ENCODE peak calls at places on chromosomes 6 and 20, in six cellular contexts. One of them, this sample, is unnamed.
A peak's percentile ranks its signal among the peaks of the same experiment; 100 is the strongest.

GRCh38 chr6:108114861-108115597 is 40.5 kb upstream of the OSTM1 start:
- DNase-seq in neural progenitor cell: peak; percentile 89
- DNase-seq in GM23248: peak; percentile 76
- DNase-seq in GM23338: peak; percentile 87
- DNase-seq in SK-N-SH: peak; percentile 80
- DNase-seq in PC-9: no peak
- DNase-seq in this sample: peak; percentile 34

GRCh38 chr6:7085911-7086310 is 21.9 kb upstream of the RREB1 start:
- DNase-seq in GM23248: peak; percentile 67
- DNase-seq in GM23338: no peak
- DNase-seq in neural progenitor cell: no peak
- DNase-seq in PC-9: no peak
- DNase-seq in SK-N-SH: peak; percentile 65
- DNase-seq in this sample: peak; percentile 16

GRCh38 chr6:10399451-10399850 is 15.4 kb downstream of the TFAP2A start:
- DNase-seq in GM23338: no peak
- DNase-seq in SK-N-SH: no peak
- DNase-seq in neural progenitor cell: no peak
- DNase-seq in GM23248: no peak
- DNase-seq in PC-9: no peak
- DNase-seq in this sample: no peak

GRCh38 chr20:50722466-50723155 is 8.8 kb upstream of the PARD6B start:
- DNase-seq in GM23338: no peak
- DNase-seq in neural progenitor cell: no peak
- DNase-seq in SK-N-SH: no peak
- DNase-seq in GM23248: no peak
- DNase-seq in PC-9: no peak
- DNase-seq in this sample: no peak

GRCh38 chr20:49724637-49725606 is 11.2 kb upstream of the B4GALT5 start:
- DNase-seq in SK-N-SH: no peak
- DNase-seq in GM23248: peak; percentile 47
- DNase-seq in PC-9: peak; percentile 99
- DNase-seq in neural progenitor cell: no peak
- DNase-seq in GM23338: no peak
- DNase-seq in this sample: peak; percentile 38

GRCh38 chr20:12030470-12030869 is 112.8 kb downstream of the BTBD3 start:
- DNase-seq in SK-N-SH: no peak
- DNase-seq in GM23338: no peak
- DNase-seq in GM23248: no peak
- DNase-seq in neural progenitor cell: no peak
- DNase-seq in PC-9: no peak
- DNase-seq in this sample: no peak

GRCh38 chr20:25573288-25574251 is 11.8 kb downstream of the NINL start:
- DNase-seq in GM23248: peak; percentile 58
- DNase-seq in SK-N-SH: no peak
- DNase-seq in GM23338: no peak
- DNase-seq in PC-9: no peak
- DNase-seq in neural progenitor cell: no peak
- DNase-seq in this sample: no peak

GRCh38 chr20:63884506-63885263 is 10.2 kb upstream of the DNAJC5 start:
- DNase-seq in GM23338: no peak
- DNase-seq in SK-N-SH: peak; percentile 63
- DNase-seq in GM23248: no peak
- DNase-seq in neural progenitor cell: no peak
- DNase-seq in PC-9: no peak
- DNase-seq in this sample: no peak

GRCh38 chr6:107820571-107821261 is 3.4 kb downstream of the SCML4 start:
- DNase-seq in GM23248: peak; percentile 50
- DNase-seq in neural progenitor cell: peak; percentile 23
- DNase-seq in GM23338: no peak
- DNase-seq in PC-9: no peak
- DNase-seq in SK-N-SH: peak; percentile 37
- DNase-seq in this sample: no peak

GRCh38 chr20:10369723-10370090 is 64.3 kb downstream of the MKKS start:
- DNase-seq in GM23248: no peak
- DNase-seq in GM23338: no peak
- DNase-seq in neural progenitor cell: no peak
- DNase-seq in PC-9: peak; percentile 59
- DNase-seq in SK-N-SH: no peak
- DNase-seq in this sample: peak; percentile 79

GRCh38 chr6:124722479-124722878 is 239.8 kb upstream of the RNF217 start:
- DNase-seq in SK-N-SH: no peak
- DNase-seq in GM23248: no peak
- DNase-seq in neural progenitor cell: no peak
- DNase-seq in PC-9: no peak
- DNase-seq in GM23338: peak; percentile 11
- DNase-seq in this sample: no peak

GRCh38 chr6:56959938-56960337 is 5.0 kb downstream of the BEND6 start:
- DNase-seq in neural progenitor cell: no peak
- DNase-seq in SK-N-SH: no peak
- DNase-seq in PC-9: no peak
- DNase-seq in GM23338: no peak
- DNase-seq in GM23248: peak; percentile 86
- DNase-seq in this sample: peak; percentile 91

GRCh38 chr6:122730775-122731386 is 48.6 kb upstream of the FABP7 start:
- DNase-seq in SK-N-SH: peak; percentile 20
- DNase-seq in GM23338: peak; percentile 67
- DNase-seq in neural progenitor cell: peak; percentile 55
- DNase-seq in PC-9: no peak
- DNase-seq in GM23248: peak; percentile 60
- DNase-seq in this sample: peak; percentile 44

GRCh38 chr20:33815671-33816070 is 4.5 kb downstream of the CHMP4B start:
- DNase-seq in PC-9: no peak
- DNase-seq in neural progenitor cell: no peak
- DNase-seq in SK-N-SH: no peak
- DNase-seq in GM23248: no peak
- DNase-seq in GM23338: no peak
- DNase-seq in this sample: no peak

GRCh38 chr20:33817411-33817810 is 6.3 kb downstream of the CHMP4B start:
- DNase-seq in SK-N-SH: no peak
- DNase-seq in neural progenitor cell: no peak
- DNase-seq in GM23248: no peak
- DNase-seq in GM23338: no peak
- DNase-seq in PC-9: no peak
- DNase-seq in this sample: no peak

GRCh38 chr20:33814238-33814712 is 3.1 kb downstream of the CHMP4B start:
- DNase-seq in GM23248: peak; percentile 37
- DNase-seq in neural progenitor cell: no peak
- DNase-seq in GM23338: no peak
- DNase-seq in PC-9: no peak
- DNase-seq in SK-N-SH: no peak
- DNase-seq in this sample: no peak

GRCh38 chr20:33819456-33819855 is 8.3 kb downstream of the CHMP4B start:
- DNase-seq in SK-N-SH: no peak
- DNase-seq in neural progenitor cell: no peak
- DNase-seq in GM23338: no peak
- DNase-seq in GM23248: no peak
- DNase-seq in PC-9: no peak
- DNase-seq in this sample: no peak

DNA sequence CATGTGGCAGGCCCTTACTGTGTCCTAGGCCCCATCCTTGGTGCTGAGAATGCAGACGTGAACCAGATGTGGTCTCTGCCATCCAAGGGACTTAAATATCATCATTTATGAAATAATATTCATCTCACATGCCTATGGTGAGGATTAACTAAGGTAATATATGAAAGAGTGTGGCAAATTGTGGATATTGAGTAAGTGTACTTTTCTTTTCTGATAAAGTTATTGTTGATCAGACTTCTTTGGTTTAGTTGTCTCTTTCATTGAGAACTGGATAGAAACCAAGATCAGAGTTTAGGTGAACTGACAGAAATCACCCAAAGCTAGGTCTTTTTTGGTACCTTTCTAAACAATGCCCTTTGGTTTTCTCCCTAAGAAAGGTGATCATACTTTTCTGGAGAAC is 5.0 kb downstream of the CHMP4B start:
- DNase-seq in PC-9: no peak
- DNase-seq in SK-N-SH: no peak
- DNase-seq in GM23338: no peak
- DNase-seq in neural progenitor cell: no peak
- DNase-seq in GM23248: no peak
- DNase-seq in this sample: no peak
- H3F3A ChIP-seq in PC-9: peaks cover 36% of the 10 kb centered on the region
- H3F3A ChIP-seq in SK-N-SH: peaks cover 13% of the 10 kb centered on the region
- H3F3A ChIP-seq in GM23338: no peaks in the 10 kb centered on the region
- H3F3A ChIP-seq in neural progenitor cell: peaks cover 13% of the 10 kb centered on the region
- H3F3A ChIP-seq in GM23248: peaks cover 14% of the 10 kb centered on the region
- H3F3A ChIP-seq in this sample: no peaks in the 10 kb centered on the region

GRCh38 chr20:44724423-44725091 is 9.4 kb downstream of the CCN5 start:
- DNase-seq in PC-9: no peak
- DNase-seq in neural progenitor cell: no peak
- DNase-seq in GM23338: peak; percentile 55
- DNase-seq in GM23248: no peak
- DNase-seq in SK-N-SH: no peak
- DNase-seq in this sample: no peak

GRCh38 chr20:44727039-44727438 is 11.9 kb downstream of the CCN5 start:
- DNase-seq in GM23248: no peak
- DNase-seq in PC-9: no peak
- DNase-seq in neural progenitor cell: no peak
- DNase-seq in GM23338: no peak
- DNase-seq in SK-N-SH: no peak
- DNase-seq in this sample: no peak

GRCh38 chr20:44723798-44724362 is 8.7 kb downstream of the CCN5 start:
- DNase-seq in GM23338: no peak
- DNase-seq in GM23248: no peak
- DNase-seq in PC-9: no peak
- DNase-seq in neural progenitor cell: no peak
- DNase-seq in SK-N-SH: no peak
- DNase-seq in this sample: no peak

GRCh38 chr20:44723391-44723790 is 8.2 kb downstream of the CCN5 start:
- DNase-seq in GM23338: no peak
- DNase-seq in SK-N-SH: no peak
- DNase-seq in GM23248: no peak
- DNase-seq in PC-9: no peak
- DNase-seq in neural progenitor cell: no peak
- DNase-seq in this sample: no peak

GRCh38 chr20:44725852-44726251 is 10.7 kb downstream of the CCN5 start:
- DNase-seq in PC-9: no peak
- DNase-seq in neural progenitor cell: no peak
- DNase-seq in SK-N-SH: no peak
- DNase-seq in GM23338: no peak
- DNase-seq in GM23248: no peak
- DNase-seq in this sample: no peak
- H3F3A ChIP-seq in PC-9: peaks cover 43% of the 10 kb centered on the region
- H3F3A ChIP-seq in neural progenitor cell: no peaks in the 10 kb centered on the region
- H3F3A ChIP-seq in SK-N-SH: peaks cover 26% of the 10 kb centered on the region
- H3F3A ChIP-seq in GM23338: no peaks in the 10 kb centered on the region
- H3F3A ChIP-seq in GM23248: peaks cover 34% of the 10 kb centered on the region
- H3F3A ChIP-seq in this sample: no peaks in the 10 kb centered on the region

DNA sequence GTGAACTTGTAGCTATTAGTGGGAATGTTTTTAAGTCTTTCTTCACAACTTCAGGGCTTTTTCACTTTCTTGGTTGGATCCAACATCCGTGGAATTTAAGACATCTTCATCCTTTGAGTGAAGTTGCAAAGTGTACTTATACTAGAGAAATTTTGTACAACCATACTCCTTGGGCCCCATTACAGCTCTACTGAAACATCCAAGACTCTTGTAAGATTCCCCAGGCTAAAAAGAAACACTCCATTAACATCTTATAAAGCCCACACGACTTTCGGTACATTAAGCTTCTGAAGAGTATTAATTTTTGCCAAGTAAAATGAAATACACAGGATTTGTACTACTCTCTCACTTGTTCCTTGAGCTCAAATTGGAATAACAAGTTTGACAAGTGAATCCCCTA is 5.4 kb downstream of the PCNA start:
- DNase-seq in GM23248: no peak
- DNase-seq in SK-N-SH: no peak
- DNase-seq in GM23338: no peak
- DNase-seq in neural progenitor cell: no peak
- DNase-seq in PC-9: peak; percentile 25
- DNase-seq in this sample: no peak
- H3F3A ChIP-seq in GM23248: peaks cover 41% of the 10 kb centered on the region
- H3F3A ChIP-seq in SK-N-SH: peaks cover 46% of the 10 kb centered on the region
- H3F3A ChIP-seq in GM23338: peaks cover 43% of the 10 kb centered on the region
- H3F3A ChIP-seq in neural progenitor cell: peaks cover 55% of the 10 kb centered on the region
- H3F3A ChIP-seq in PC-9: peaks cover 72% of the 10 kb centered on the region
- H3F3A ChIP-seq in this sample: peaks cover 46% of the 10 kb centered on the region

GRCh38 chr6:106520711-106521367 is 108.5 kb downstream of the RTN4IP1 start:
- DNase-seq in PC-9: no peak
- DNase-seq in SK-N-SH: no peak
- DNase-seq in neural progenitor cell: no peak
- DNase-seq in GM23338: no peak
- DNase-seq in GM23248: no peak
- DNase-seq in this sample: no peak

GRCh38 chr6:106525885-106526280 is 103.4 kb downstream of the RTN4IP1 start:
- DNase-seq in neural progenitor cell: no peak
- DNase-seq in PC-9: no peak
- DNase-seq in GM23248: no peak
- DNase-seq in GM23338: no peak
- DNase-seq in SK-N-SH: no peak
- DNase-seq in this sample: no peak

GRCh38 chr6:106519460-106520394 is 109.6 kb downstream of the RTN4IP1 start:
- DNase-seq in GM23338: no peak
- DNase-seq in GM23248: peak; percentile 98
- DNase-seq in PC-9: peak; percentile 67
- DNase-seq in SK-N-SH: no peak
- DNase-seq in neural progenitor cell: no peak
- DNase-seq in this sample: peak; percentile 88

GRCh38 chr6:106525111-106525884 is 104.0 kb downstream of the RTN4IP1 start:
- DNase-seq in GM23248: no peak
- DNase-seq in SK-N-SH: no peak
- DNase-seq in neural progenitor cell: no peak
- DNase-seq in GM23338: no peak
- DNase-seq in PC-9: no peak
- DNase-seq in this sample: peak; percentile 41

DNA sequence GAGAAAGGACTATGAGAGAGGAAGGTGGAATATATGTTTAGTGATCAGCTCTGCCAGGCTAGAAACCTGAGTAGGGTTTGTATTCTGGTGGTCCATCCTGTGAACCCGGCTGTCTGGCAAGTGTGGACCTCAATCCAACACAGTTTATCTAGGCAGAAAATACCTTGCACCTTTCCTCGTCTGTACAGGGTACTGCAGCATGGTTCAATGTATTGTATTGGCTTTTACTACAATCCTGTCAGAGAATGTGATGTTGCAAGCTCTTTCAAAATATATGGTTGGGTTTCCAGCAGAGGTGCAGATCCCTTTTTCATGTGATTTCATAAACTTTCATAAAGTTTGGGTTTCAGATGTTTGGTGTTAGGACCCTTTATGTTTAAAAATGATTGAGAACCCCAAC is 106.7 kb downstream of the RTN4IP1 start:
- DNase-seq in GM23338: no peak
- DNase-seq in neural progenitor cell: no peak
- DNase-seq in GM23248: no peak
- DNase-seq in PC-9: no peak
- DNase-seq in SK-N-SH: no peak
- DNase-seq in this sample: no peak
- H3F3A ChIP-seq in GM23338: no peaks in the 10 kb centered on the region
- H3F3A ChIP-seq in neural progenitor cell: no peaks in the 10 kb centered on the region
- H3F3A ChIP-seq in GM23248: peaks cover 28% of the 10 kb centered on the region
- H3F3A ChIP-seq in PC-9: peaks cover 13% of the 10 kb centered on the region
- H3F3A ChIP-seq in SK-N-SH: peaks cover 57% of the 10 kb centered on the region
- H3F3A ChIP-seq in this sample: peaks cover 4% of the 10 kb centered on the region